ENCODE peak calls at places on chromosomes 6 and 20, in four cellular contexts. U is H9, A is H1, P is mesendoderm. B is an unnamed sample.

GRCh38 chr6:34412643-34413214 is 13.1 kb downstream of the RPS10 start:
- DNase-seq in P (no peak), A (no peak), U (no peak), B (peak)

GRCh38 chr6:129146836-129147366 is 264.0 kb downstream of the LAMA2 start:
- DNase-seq in U (no peak), P (no peak), A (no peak), B (no peak)

GRCh38 chr6:43089874-43090556 is 13.9 kb downstream of the PTK7 start:
- DNase-seq in U (no peak), A (no peak), P (peak), B (peak)

GRCh38 chr6:25026723-25027122 is 91.0 kb upstream of the RIPOR2 start:
- DNase-seq in P (peak), A (no peak), U (no peak), B (no peak)

GRCh38 chr20:5864428-5864827 is 85.9 kb downstream of the TRMT6 start:
- DNase-seq in A (no peak), P (no peak), U (no peak), B (no peak)

GRCh38 chr6:157668034-157668401 is 155.0 kb upstream of the SNX9 start:
- DNase-seq in P (no peak), A (no peak), U (no peak), B (no peak)

GRCh38 chr6:20092071-20092566 is 120.2 kb downstream of the MBOAT1 start:
- DNase-seq in A (no peak), U (no peak), P (peak), B (peak)

GRCh38 chr20:51759769-51760510 is 8.2 kb downstream of the ATP9A start:
- DNase-seq in P (peak), U (no peak), A (no peak), B (no peak)

GRCh38 chr20:5504061-5504739 is 187.4 kb upstream of the PROKR2 start:
- DNase-seq in U (peak), P (no peak), A (no peak), B (no peak)

GRCh38 chr6:28360961-28361360 is 11.2 kb downstream of the ZKSCAN3 start:
- DNase-seq in U (no peak), P (no peak), A (no peak), B (no peak)

GRCh38 chr6:63496388-63496804 is 75.9 kb upstream of the LOC128125822 start:
- DNase-seq in U (no peak), P (no peak), A (no peak), B (no peak)

GRCh38 chr20:6048391-6048790 is 5.5 kb downstream of the LRRN4 start:
- DNase-seq in U (no peak), P (no peak), A (no peak), B (no peak)

GRCh38 chr6:84137989-84138575 is 89.4 kb downstream of the CEP162 start:
- DNase-seq in A (no peak), P (no peak), U (no peak), B (peak)

GRCh38 chr6:35368038-35368887 is 25.9 kb downstream of the PPARD start:
- DNase-seq in U (no peak), A (no peak), P (no peak), B (peak)

GRCh38 chr6:64732888-64733287 is 974.1 kb downstream of the EYS start:
- DNase-seq in A (no peak), P (peak), U (no peak), B (no peak)

GRCh38 chr20:32062776-32063170 is 10.7 kb downstream of the HCK start:
- DNase-seq in U (no peak), A (no peak), P (no peak), B (no peak)

GRCh38 chr6:115358616-115359015 is 702.1 kb downstream of the FRK start:
- DNase-seq in A (no peak), P (no peak), U (no peak), B (no peak)

GRCh38 chr20:57482796-57483195 is 42.1 kb downstream of the CTCFL start:
- DNase-seq in A (no peak), P (no peak), U (no peak), B (no peak)

GRCh38 chr20:45346851-45347250 is 1.4 kb downstream of the SDC4 start:
- DNase-seq in P (peak), A (no peak), U (no peak), B (no peak)

GRCh38 chr20:40223818-40224217 is 465.2 kb downstream of the MAFB start:
- DNase-seq in P (no peak), U (no peak), A (no peak), B (no peak)

GRCh38 chr20:2108987-2109386 is 7.4 kb downstream of the STK35 start:
- DNase-seq in U (no peak), A (no peak), P (peak), B (peak)

GRCh38 chr20:34310481-34311117 is 7.4 kb upstream of the AHCY start:
- DNase-seq in U (no peak), P (no peak), A (no peak), B (no peak)

GRCh38 chr20:36472656-36473071 is 68.7 kb upstream of the MYL9 start:
- DNase-seq in U (peak), P (peak), A (no peak), B (no peak)

GRCh38 chr6:36729169-36729549 is 31.5 kb downstream of the RAB44 start:
- DNase-seq in U (no peak), P (no peak), A (no peak), B (no peak)

GRCh38 chr6:45920819-45921511 is 94.7 kb downstream of the CLIC5 start:
- DNase-seq in U (no peak), A (no peak), P (no peak), B (no peak)

GRCh38 chr6:12567682-12568081 is 148.9 kb upstream of the PHACTR1 start:
- DNase-seq in U (no peak), P (no peak), A (no peak), B (no peak)

GRCh38 chr6:44104661-44105060 is 22.6 kb downstream of the MRPL14 start:
- DNase-seq in P (no peak), U (no peak), A (no peak), B (no peak)

GRCh38 chr6:168284187-168284586 is 35.4 kb downstream of the DACT2 start:
- DNase-seq in U (no peak), A (no peak), P (no peak), B (no peak)

GRCh38 chr6:87766211-87766610 is 64.2 kb upstream of the AKIRIN2 start:
- DNase-seq in U (no peak), A (no peak), P (no peak), B (no peak)

GRCh38 chr20:39795401-39796272 is 833.5 kb downstream of the DHX35 start:
- DNase-seq in A (no peak), U (no peak), P (no peak), B (peak)

GRCh38 chr20:40945754-40946451 is 82.7 kb upstream of the TOP1 start:
- DNase-seq in P (peak), U (peak), A (peak), B (peak)

GRCh38 chr6:9896806-9897205 is 518.1 kb downstream of the TFAP2A start:
- DNase-seq in U (no peak), A (no peak), P (peak), B (no peak)

GRCh38 chr6:34393191-34393967 is 910 bp upstream of the NUDT3 start:
- DNase-seq in U (no peak), P (no peak), A (no peak), B (no peak)

DNA sequence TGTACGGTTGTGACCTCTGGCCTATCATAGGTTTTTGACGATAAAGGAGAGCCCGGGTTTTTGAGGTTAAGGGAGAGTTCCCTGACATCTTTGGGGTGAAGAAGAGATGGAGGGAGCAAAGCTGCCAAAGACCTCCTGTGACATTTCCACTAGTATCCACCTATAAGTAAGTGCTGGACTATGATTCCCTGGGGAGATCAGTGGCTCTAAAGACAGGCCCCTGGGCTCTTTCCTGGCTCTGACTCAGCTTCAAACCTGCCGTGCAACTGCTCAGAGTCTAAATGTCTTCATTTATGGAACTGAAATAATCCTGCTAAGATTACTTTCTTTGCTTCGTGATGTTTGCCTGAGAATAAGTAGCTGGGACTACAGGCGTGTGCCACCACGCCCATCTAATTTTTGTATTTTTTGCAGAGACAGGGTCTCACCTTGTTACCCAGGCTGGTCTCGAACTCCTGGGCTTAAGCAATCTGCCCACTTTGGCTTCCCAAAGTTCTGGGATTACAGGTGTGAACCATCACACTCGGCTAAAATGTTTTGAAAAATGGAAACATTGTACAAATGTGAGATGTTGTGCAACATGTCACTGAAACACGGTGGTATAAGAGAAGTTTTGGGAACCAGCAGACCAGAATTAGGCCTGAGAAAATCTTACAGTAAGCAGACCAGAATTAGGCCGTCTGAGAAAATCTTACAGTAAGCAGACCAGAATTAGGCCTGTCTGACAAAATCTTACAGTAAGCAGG is 1.2 kb upstream of the PAQR8 start:
- DNase-seq in U (no peak), A (no peak), P (no peak), B (no peak)
- H3K4ac ChIP-seq in U (no peak), A (no peak), P (no peak), B (no peak)

DNA sequence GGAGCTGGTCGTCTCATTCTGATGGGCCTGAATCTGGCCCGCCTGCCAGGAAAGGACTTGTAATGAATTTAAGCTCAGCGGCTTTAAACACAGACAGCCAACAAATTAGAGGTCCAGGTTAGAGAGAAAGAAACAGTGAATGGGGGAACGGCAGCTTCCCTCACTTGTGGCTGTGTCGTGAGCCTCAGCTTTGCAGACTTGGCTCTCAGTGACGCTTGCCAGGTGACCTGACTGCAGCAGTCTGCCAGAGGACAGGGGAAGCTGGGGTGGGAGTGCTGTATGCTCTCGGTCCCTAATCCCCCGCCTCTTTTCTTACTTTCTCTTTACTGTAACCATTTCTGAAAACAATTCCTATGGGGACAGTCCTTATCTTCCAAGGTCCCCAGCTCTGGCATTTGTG is 122.0 kb upstream of the AGPAT4 start:
- DNase-seq in A (no peak), P (no peak), U (no peak), B (no peak)
- H4K8ac ChIP-seq in A (no peak), P (no peak), U (no peak), B (no peak)

DNA sequence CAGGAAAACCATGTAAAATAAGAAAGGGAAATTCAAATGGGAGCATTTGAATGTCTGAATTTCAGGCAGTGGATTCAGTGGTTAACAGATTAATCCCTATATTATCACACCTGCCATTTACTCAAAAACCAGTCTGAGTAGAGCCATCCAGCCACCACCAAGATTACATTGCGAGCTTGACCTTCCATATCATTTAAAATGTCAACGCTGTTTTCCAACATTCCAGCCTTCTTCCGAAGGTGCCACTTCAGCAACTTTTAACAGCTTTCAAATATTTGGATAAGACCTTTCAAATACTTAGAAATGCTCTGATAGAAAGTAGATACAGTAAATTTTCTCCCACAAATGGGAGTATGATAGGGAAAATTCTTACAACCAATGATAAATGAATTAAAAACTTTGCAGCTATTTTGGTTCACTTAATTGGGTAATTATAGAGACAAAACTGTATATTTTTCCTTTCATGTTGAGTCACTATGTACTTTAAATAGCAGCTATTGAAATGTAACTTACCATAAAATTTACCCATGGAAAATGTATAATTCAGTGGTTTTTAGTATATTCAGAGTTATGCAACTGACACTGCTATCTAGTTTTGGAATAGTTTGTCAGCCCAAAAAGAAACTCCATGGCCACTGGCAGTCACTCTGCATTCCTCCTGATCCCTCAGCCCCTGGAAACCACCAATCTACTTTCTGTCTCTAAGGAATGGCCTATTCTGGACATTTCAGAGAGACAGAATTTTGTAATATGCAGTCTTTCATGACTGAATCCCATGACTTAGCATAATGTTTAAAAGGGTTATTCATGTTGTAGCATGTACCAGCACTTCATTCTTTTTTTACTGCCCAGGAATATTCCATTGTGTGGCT is 21.6 kb downstream of the EZR start:
- DNase-seq in U (no peak), A (no peak), P (no peak), B (peak)
- H3K4ac ChIP-seq in U (no peak), A (no peak), P (no peak), B (no peak)

GRCh38 chr20:43642548-43642947 is 24.4 kb upstream of the MYBL2 start:
- DNase-seq in A (no peak), P (no peak), U (no peak), B (no peak)
- H4K8ac ChIP-seq in A (no peak), P (no peak), U (no peak), B (no peak)

GRCh38 chr6:105167987-105168386 is 11.8 kb downstream of the POPDC3 start:
- DNase-seq in A (no peak), P (no peak), U (no peak), B (no peak)
- H3K4ac ChIP-seq in A (no peak), P (no peak), U (no peak), B (no peak)

DNA sequence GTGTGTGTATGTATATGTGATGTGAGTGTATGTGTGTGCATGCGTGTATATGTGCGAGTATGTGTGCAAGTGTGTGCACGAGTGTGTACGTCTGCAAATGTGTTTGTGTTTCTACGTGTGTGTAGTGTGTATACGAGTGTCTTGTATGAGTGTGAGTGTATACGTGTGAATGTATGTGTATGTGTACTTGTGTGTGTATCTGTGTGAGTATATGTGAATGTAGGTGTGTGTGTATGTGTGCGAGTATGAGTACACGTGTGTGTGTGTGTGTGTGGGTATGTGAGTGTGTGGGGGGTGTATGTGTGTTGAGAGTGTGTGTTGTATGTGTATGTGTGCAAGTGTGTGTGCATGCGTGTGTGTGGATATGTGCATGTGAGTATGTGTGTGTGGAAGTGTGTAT is 602.0 kb upstream of the CDH4 start:
- DNase-seq in U (no peak), A (no peak), P (no peak), B (no peak)
- H4K8ac ChIP-seq in U (no peak), A (no peak), P (no peak), B (no peak)

DNA sequence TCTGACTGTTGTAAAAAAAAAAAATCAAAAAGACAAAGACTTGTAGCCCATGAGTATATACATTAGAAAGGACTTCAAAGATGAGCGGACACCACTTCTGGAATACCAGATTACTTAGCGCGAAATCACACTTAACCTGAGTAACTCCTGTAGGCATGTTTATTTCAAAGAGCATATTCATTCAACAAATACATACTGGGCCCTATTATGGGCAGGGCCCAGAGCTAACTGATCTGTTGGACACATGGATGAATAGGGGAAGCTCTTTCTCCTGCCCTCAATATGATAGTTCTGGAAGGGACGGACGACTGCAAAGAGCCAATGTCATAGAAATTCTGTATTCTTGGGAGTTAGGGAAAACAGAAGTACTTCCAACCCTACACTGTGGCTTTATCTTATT is 12.3 kb downstream of the MAN1A1 start:
- DNase-seq in U (no peak), P (no peak), A (no peak), B (no peak)
- H3K4ac ChIP-seq in U (no peak), P (no peak), A (no peak), B (no peak)

DNA sequence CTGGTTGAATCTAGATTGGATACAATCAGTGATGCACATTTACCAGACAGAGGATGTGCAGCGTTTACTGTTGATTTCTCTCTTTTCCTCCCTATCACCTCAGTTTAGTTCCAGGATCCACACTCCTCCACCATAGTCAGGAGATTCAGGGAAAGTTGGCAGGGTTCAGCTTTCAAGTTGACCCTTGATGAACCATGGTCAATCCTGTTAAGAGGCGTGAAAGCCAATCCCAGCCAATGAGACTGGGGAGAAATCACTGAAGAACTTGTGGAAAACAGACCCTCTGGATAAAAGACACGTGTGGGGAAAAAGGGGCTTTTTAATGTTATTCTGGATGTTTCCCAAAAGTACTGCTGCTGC is 19.2 kb upstream of the SCP2D1 start:
- DNase-seq in U (no peak), P (no peak), A (no peak), B (no peak)
- H4K8ac ChIP-seq in U (no peak), P (peak), A (no peak), B (peak)

GRCh38 chr6:111603648-111604047 is 2.0 kb downstream of the TRAF3IP2 start:
- DNase-seq in P (no peak), A (no peak), U (no peak), B (peak)

GRCh38 chr6:111605100-111605748 is 454 bp downstream of the TRAF3IP2 start:
- DNase-seq in P (peak), A (peak), U (peak), B (peak)

GRCh38 chr6:111602481-111603404 is 2.9 kb downstream of the TRAF3IP2 start:
- DNase-seq in P (no peak), A (no peak), U (no peak), B (peak)

GRCh38 chr6:111606620-111607115 is 990 bp upstream of the TRAF3IP2 start:
- DNase-seq in P (no peak), U (no peak), A (no peak), B (no peak)

GRCh38 chr6:111604259-111605099 is 1.2 kb downstream of the TRAF3IP2 start:
- DNase-seq in A (no peak), P (peak), U (no peak), B (peak)
- H3K4ac ChIP-seq in A (no peak), P (no peak), U (no peak), B (peak)